ENCODE peak calls at places on chromosomes 13 and 19, in four cellular contexts. C is SK-N-SH, T is PC-3, D is Karpas-422. W is an unnamed sample. For H3K9me3, the result is how much of the 10 kb centered on the place peaks cover.

GRCh38 chr13:98450495-98451167 is 126.3 kb downstream of the STK24 start:
- DNase-seq in C (no peak), T (no peak), D (no peak), W (peak)

GRCh38 chr19:16015805-16016173 is 60.5 kb upstream of the TPM4 start:
- DNase-seq in C (peak), T (no peak), D (no peak), W (no peak)

GRCh38 chr19:41311072-41311471 is 1.1 kb downstream of the CCDC97 start:
- DNase-seq in C (no peak), T (no peak), D (no peak), W (no peak)

GRCh38 chr13:44012910-44013309 is 133.2 kb downstream of the LACC1 start:
- DNase-seq in C (no peak), T (no peak), D (no peak), W (no peak)

GRCh38 chr13:77036294-77036693 is 9.3 kb upstream of the FBXL3 start:
- DNase-seq in C (no peak), T (no peak), D (no peak), W (no peak)

GRCh38 chr13:59360108-59360507 is 803.6 kb downstream of the DIAPH3 start:
- DNase-seq in C (no peak), T (no peak), D (no peak), W (no peak)

GRCh38 chr19:43439183-43440063 is 24.7 kb downstream of the TEX101 start:
- DNase-seq in C (no peak), T (peak), D (no peak), W (peak)

GRCh38 chr13:35720690-35721554 is 244.4 kb upstream of the MAB21L1 start:
- DNase-seq in C (peak), T (peak), D (peak), W (peak)

GRCh38 chr19:11181488-11181887 is 15.9 kb downstream of the KANK2 start:
- DNase-seq in C (no peak), T (no peak), D (no peak), W (no peak)

GRCh38 chr19:38134538-38135149 is 89.4 kb downstream of the DPF1 start:
- DNase-seq in C (peak), T (peak), D (peak), W (peak)

GRCh38 chr19:30651066-30651465 is 278.9 kb downstream of the ZNF536 start:
- DNase-seq in C (no peak), T (no peak), D (no peak), W (no peak)

GRCh38 chr19:28046932-28047331 is 1166.0 kb downstream of the UQCRFS1 start:
- DNase-seq in C (no peak), T (no peak), D (no peak), W (no peak)

GRCh38 chr13:71977028-71977427 is 110.0 kb upstream of the DACH1 start:
- DNase-seq in C (no peak), T (no peak), D (no peak), W (no peak)

GRCh38 chr13:31168166-31168565 is 6.5 kb upstream of the HSPH1 start:
- DNase-seq in C (no peak), T (no peak), D (no peak), W (no peak)

GRCh38 chr13:30017880-30018279 is 167.5 kb upstream of the UBL3 start:
- DNase-seq in C (no peak), T (no peak), D (no peak), W (no peak)

GRCh38 chr19:34316741-34317241 is 48.2 kb upstream of the GPI start:
- DNase-seq in C (no peak), T (peak), D (peak), W (peak)

GRCh38 chr19:50258918-50259372 is 55.5 kb downstream of the MYH14 start:
- DNase-seq in C (peak), T (peak), D (peak), W (peak)

GRCh38 chr19:47406711-47407416 is 12.5 kb downstream of the MEIS3 start:
- DNase-seq in C (no peak), T (no peak), D (no peak), W (no peak)

GRCh38 chr19:15562861-15563260 is 52.2 kb upstream of the CYP4F8 start:
- DNase-seq in C (no peak), T (peak), D (no peak), W (no peak)

GRCh38 chr19:13283871-13284270 is 133.7 kb downstream of the IER2 start:
- DNase-seq in C (no peak), T (no peak), D (no peak), W (no peak)

GRCh38 chr19:50344661-50345318 is 15.6 kb upstream of the KCNC3 start:
- DNase-seq in C (no peak), T (no peak), D (peak), W (peak)

GRCh38 chr19:40177286-40178070 is 13.7 kb upstream of the MAP3K10 start:
- DNase-seq in C (no peak), T (no peak), D (no peak), W (no peak)

GRCh38 chr13:29817604-29818378 is 32.6 kb downstream of the UBL3 start:
- DNase-seq in C (peak), T (no peak), D (peak), W (peak)

GRCh38 chr19:55697069-55697440 is 22.0 kb downstream of the EPN1 start:
- DNase-seq in C (no peak), T (no peak), D (no peak), W (no peak)

GRCh38 chr19:29823581-29824330 is 12.0 kb downstream of the CCNE1 start:
- DNase-seq in C (no peak), T (no peak), D (no peak), W (no peak)

GRCh38 chr19:1465191-1466016 is 13.6 kb downstream of the C19orf25 start:
- DNase-seq in C (no peak), T (no peak), D (no peak), W (no peak)

GRCh38 chr19:1467512-1468273 is 11.3 kb downstream of the C19orf25 start:
- DNase-seq in C (no peak), T (no peak), D (no peak), W (no peak)

GRCh38 chr19:1466018-1466460 is 13.0 kb downstream of the C19orf25 start:
- DNase-seq in C (no peak), T (no peak), D (no peak), W (no peak)

GRCh38 chr19:1467228-1467511 is 11.8 kb downstream of the C19orf25 start:
- DNase-seq in C (no peak), T (no peak), D (no peak), W (no peak)

GRCh38 chr19:1466461-1467227 is 12.4 kb downstream of the C19orf25 start:
- DNase-seq in C (no peak), T (no peak), D (no peak), W (no peak)
- H3K4me2 ChIP-seq in C (no peak), T (peak), D (no peak), W (no peak)

GRCh38 chr13:46909037-46909436 is 12.2 kb upstream of the HTR2A start:
- DNase-seq in C (no peak), T (no peak), D (no peak), W (no peak)
- H3K27ac ChIP-seq in C (no peak), T (no peak), D (no peak), W (no peak)

DNA sequence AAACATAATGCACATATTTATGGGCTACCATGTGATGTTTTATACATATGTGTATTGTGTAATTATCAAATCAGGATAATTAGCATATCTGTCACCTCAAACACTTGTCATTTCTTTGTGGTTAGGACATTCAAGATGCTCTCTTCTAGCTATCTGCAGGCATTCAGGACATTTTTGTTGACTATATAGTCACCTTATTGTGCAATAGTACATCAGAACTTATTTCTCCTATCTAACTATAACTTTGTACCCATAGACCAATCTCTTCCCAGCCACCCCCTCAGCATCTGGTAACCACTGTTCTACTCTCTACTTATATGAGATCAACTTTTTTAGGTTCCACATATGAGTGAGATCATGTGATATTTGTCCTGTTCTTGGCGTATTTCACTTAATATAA is 20.3 kb downstream of the ZNF420 start:
- DNase-seq in C (no peak), T (no peak), D (no peak), W (no peak)
- H3K9me3 ChIP-seq in C (under half), T (under half), D (under half), W (under half)

GRCh38 chr13:21033224-21033855 is 28.0 kb downstream of the LATS2 start:
- DNase-seq in C (no peak), T (peak), D (no peak), W (no peak)

GRCh38 chr13:21037656-21038055 is 23.7 kb downstream of the LATS2 start:
- DNase-seq in C (no peak), T (no peak), D (no peak), W (no peak)

GRCh38 chr13:21033866-21034601 is 27.4 kb downstream of the LATS2 start:
- DNase-seq in C (no peak), T (peak), D (no peak), W (no peak)

GRCh38 chr13:21032656-21033055 is 28.7 kb downstream of the LATS2 start:
- DNase-seq in C (no peak), T (no peak), D (no peak), W (no peak)

DNA sequence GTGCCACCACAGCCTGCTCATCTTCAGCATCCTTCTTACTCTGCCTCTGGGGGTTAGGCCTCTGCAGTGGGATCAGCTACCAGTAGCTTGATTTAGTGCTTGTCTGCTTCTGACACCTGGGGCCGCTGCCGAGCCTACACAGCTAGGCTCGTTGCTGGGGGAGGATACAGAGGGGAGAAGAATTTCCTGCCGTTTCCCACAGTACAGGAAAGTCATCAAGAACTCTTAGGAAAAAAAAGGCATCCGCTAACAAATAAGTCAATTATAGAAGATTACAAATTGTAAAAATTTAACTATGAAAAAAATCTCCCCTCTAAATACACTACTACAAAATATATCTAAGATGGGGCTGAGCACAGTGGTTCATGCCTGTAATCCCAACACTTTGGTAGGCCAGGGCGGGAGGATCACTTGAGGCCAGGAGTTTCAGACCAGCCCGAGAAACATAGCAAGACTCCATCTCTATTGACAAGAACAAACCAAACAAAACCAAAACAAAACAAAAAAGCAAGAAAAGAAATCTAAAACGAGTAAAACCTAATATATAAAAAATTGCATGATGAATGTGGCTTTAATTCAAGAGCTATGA is 26.7 kb downstream of the LATS2 start:
- DNase-seq in C (no peak), T (peak), D (no peak), W (no peak)
- H3K4me2 ChIP-seq in C (peak), T (peak), D (no peak), W (no peak)

GRCh38 chr13:23817136-23817535 is 72.1 kb downstream of the MIPEP start:
- DNase-seq in C (no peak), T (no peak), D (no peak), W (no peak)
- H3K27ac ChIP-seq in C (no peak), T (no peak), D (no peak), W (no peak)

GRCh38 chr13:48621056-48621455 is 32.7 kb upstream of the CYSLTR2 start:
- DNase-seq in C (no peak), T (no peak), D (no peak), W (no peak)
- H3K9me3 ChIP-seq in C (under half), T (under half), D (under half), W (under half)

GRCh38 chr13:93246069-93246468 is 19.5 kb downstream of the GPC6 start:
- DNase-seq in C (no peak), T (no peak), D (no peak), W (no peak)

GRCh38 chr13:93248627-93249047 is 22.0 kb downstream of the GPC6 start:
- DNase-seq in C (peak), T (peak), D (no peak), W (peak)

GRCh38 chr13:93244918-93245280 is 18.3 kb downstream of the GPC6 start:
- DNase-seq in C (no peak), T (no peak), D (no peak), W (no peak)

GRCh38 chr13:93243375-93244063 is 16.9 kb downstream of the GPC6 start:
- DNase-seq in C (no peak), T (no peak), D (no peak), W (no peak)

GRCh38 chr13:93244141-93244917 is 17.7 kb downstream of the GPC6 start:
- DNase-seq in C (no peak), T (no peak), D (no peak), W (no peak)
- H3K4me2 ChIP-seq in C (peak), T (no peak), D (no peak), W (no peak)

GRCh38 chr19:44759083-44759804 is 10.7 kb downstream of the BCL3 start:
- DNase-seq in C (no peak), T (no peak), D (no peak), W (no peak)
- H3K27ac ChIP-seq in C (no peak), T (no peak), D (no peak), W (no peak)

DNA sequence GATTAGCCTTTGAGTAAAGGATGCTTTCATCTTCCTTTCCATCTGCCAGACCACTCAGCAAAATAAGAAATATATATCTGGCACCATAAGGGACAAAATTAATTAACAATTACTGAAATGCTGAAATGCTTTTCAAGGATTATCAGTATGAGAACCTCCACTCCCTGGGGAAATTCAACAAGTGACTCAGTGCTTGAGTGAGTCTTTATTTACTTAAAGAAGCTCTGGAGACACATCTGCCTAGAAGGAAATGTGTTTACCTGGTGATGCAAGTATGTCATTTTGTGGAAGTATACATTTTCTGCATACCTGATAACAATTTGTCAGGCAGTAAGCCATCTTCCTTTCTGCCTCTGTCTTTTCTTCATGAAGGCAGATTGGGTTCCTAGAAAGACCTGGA is 23.4 kb downstream of the ZNF560 start:
- DNase-seq in C (no peak), T (peak), D (no peak), W (no peak)
- H3K9me3 ChIP-seq in C (under half), T (under half), D (under half), W (under half)

W was measured in OCI-LY7.